ENCODE peak calls at places on chromosomes 4 and X, in six cellular contexts. One of them, this sample, is unnamed.

GRCh38 chrX:133534172-133534571 is 118.9 kb upstream of the GPC4 start:
- DNase-seq in H7: no peak
- DNase-seq in NCI-H1417: no peak
- DNase-seq in activated CD4-positive, alpha-beta T cell treated with anti-CD3 and anti-CD28 coated beads for 24 hours: no peak
- DNase-seq in T-helper 1 cell: no peak
- DNase-seq in activated T-helper 1 cell treated with anti-CD3 and anti-CD28 coated beads, Interleukin-12 subunit alpha, Interleukin-12 subunit beta, Interleukin-2, Interleukin-4 antibody, amounts not matched to agents 30 ng/mL and 10 ng/mL and 1 ng/mL, durations not matched to agents 14 hours and 24 hours and 36 hours: no peak
- DNase-seq in this sample: no peak

GRCh38 chr4:72457158-72457557 is 111.9 kb downstream of the ADAMTS3 start:
- DNase-seq in activated CD4-positive, alpha-beta T cell treated with anti-CD3 and anti-CD28 coated beads for 24 hours: no peak
- DNase-seq in activated T-helper 1 cell treated with anti-CD3 and anti-CD28 coated beads, Interleukin-12 subunit alpha, Interleukin-12 subunit beta, Interleukin-2, Interleukin-4 antibody, amounts not matched to agents 30 ng/mL and 10 ng/mL and 1 ng/mL, durations not matched to agents 14 hours and 24 hours and 36 hours: no peak
- DNase-seq in T-helper 1 cell: no peak
- DNase-seq in H7: no peak
- DNase-seq in NCI-H1417: no peak
- DNase-seq in this sample: no peak

GRCh38 chr4:107630185-107630705 is 89.8 kb downstream of the PAPSS1 start:
- DNase-seq in activated T-helper 1 cell treated with anti-CD3 and anti-CD28 coated beads, Interleukin-12 subunit alpha, Interleukin-12 subunit beta, Interleukin-2, Interleukin-4 antibody, amounts not matched to agents 30 ng/mL and 10 ng/mL and 1 ng/mL, durations not matched to agents 14 hours and 24 hours and 36 hours: no peak
- DNase-seq in H7: no peak
- DNase-seq in T-helper 1 cell: no peak
- DNase-seq in activated CD4-positive, alpha-beta T cell treated with anti-CD3 and anti-CD28 coated beads for 24 hours: no peak
- DNase-seq in NCI-H1417: no peak
- DNase-seq in this sample: no peak

GRCh38 chr4:16442296-16442695 is 216.0 kb upstream of the TAPT1 start:
- DNase-seq in activated CD4-positive, alpha-beta T cell treated with anti-CD3 and anti-CD28 coated beads for 24 hours: no peak
- DNase-seq in NCI-H1417: no peak
- DNase-seq in H7: no peak
- DNase-seq in T-helper 1 cell: no peak
- DNase-seq in activated T-helper 1 cell treated with anti-CD3 and anti-CD28 coated beads, Interleukin-12 subunit alpha, Interleukin-12 subunit beta, Interleukin-2, Interleukin-4 antibody, amounts not matched to agents 30 ng/mL and 10 ng/mL and 1 ng/mL, durations not matched to agents 14 hours and 24 hours and 36 hours: no peak
- DNase-seq in this sample: no peak

GRCh38 chr4:83010111-83010521 is 507 bp downstream of the LIN54 start:
- DNase-seq in T-helper 1 cell: no peak
- DNase-seq in NCI-H1417: peak; percentile 61
- DNase-seq in activated T-helper 1 cell treated with anti-CD3 and anti-CD28 coated beads, Interleukin-12 subunit alpha, Interleukin-12 subunit beta, Interleukin-2, Interleukin-4 antibody, amounts not matched to agents 30 ng/mL and 10 ng/mL and 1 ng/mL, durations not matched to agents 14 hours and 24 hours and 36 hours: no peak
- DNase-seq in H7: no peak
- DNase-seq in activated CD4-positive, alpha-beta T cell treated with anti-CD3 and anti-CD28 coated beads for 24 hours: no peak
- DNase-seq in this sample: peak; percentile 6

GRCh38 chr4:157217708-157218107 is 2.8 kb upstream of the GRIA2 start:
- DNase-seq in activated CD4-positive, alpha-beta T cell treated with anti-CD3 and anti-CD28 coated beads for 24 hours: no peak
- DNase-seq in NCI-H1417: peak; percentile 64
- DNase-seq in activated T-helper 1 cell treated with anti-CD3 and anti-CD28 coated beads, Interleukin-12 subunit alpha, Interleukin-12 subunit beta, Interleukin-2, Interleukin-4 antibody, amounts not matched to agents 30 ng/mL and 10 ng/mL and 1 ng/mL, durations not matched to agents 14 hours and 24 hours and 36 hours: no peak
- DNase-seq in T-helper 1 cell: no peak
- DNase-seq in H7: no peak
- DNase-seq in this sample: no peak

GRCh38 chr4:26105815-26106699 is 192.0 kb downstream of the SMIM20 start:
- DNase-seq in T-helper 1 cell: no peak
- DNase-seq in H7: no peak
- DNase-seq in activated T-helper 1 cell treated with anti-CD3 and anti-CD28 coated beads, Interleukin-12 subunit alpha, Interleukin-12 subunit beta, Interleukin-2, Interleukin-4 antibody, amounts not matched to agents 30 ng/mL and 10 ng/mL and 1 ng/mL, durations not matched to agents 14 hours and 24 hours and 36 hours: no peak
- DNase-seq in NCI-H1417: no peak
- DNase-seq in activated CD4-positive, alpha-beta T cell treated with anti-CD3 and anti-CD28 coated beads for 24 hours: no peak
- DNase-seq in this sample: no peak

GRCh38 chr4:74414149-74414809 is 30.7 kb upstream of the AREG start:
- DNase-seq in activated CD4-positive, alpha-beta T cell treated with anti-CD3 and anti-CD28 coated beads for 24 hours: no peak
- DNase-seq in activated T-helper 1 cell treated with anti-CD3 and anti-CD28 coated beads, Interleukin-12 subunit alpha, Interleukin-12 subunit beta, Interleukin-2, Interleukin-4 antibody, amounts not matched to agents 30 ng/mL and 10 ng/mL and 1 ng/mL, durations not matched to agents 14 hours and 24 hours and 36 hours: no peak
- DNase-seq in H7: no peak
- DNase-seq in T-helper 1 cell: no peak
- DNase-seq in NCI-H1417: no peak
- DNase-seq in this sample: no peak

This sample was measured in CD8-positive, alpha-beta T cell.